ENCODE peak calls at places on chromosomes 16 and 17, in six cellular contexts. J is GM12891; L is foreskin fibroblast; M is mucosa of gallbladder; G is AML-193; S is activated CD4-positive, alpha-beta T cell treated with anti-CD3 and anti-CD28 coated beads, Interleukin-2, amount 10 ng/mL, durations not matched to agents 7 days and 5 days. X is an unnamed sample.

GRCh38 chr17:76159157-76159556 is 18.1 kb upstream of the FOXJ1 start:
- DNase-seq in J (no peak), L (no peak), G (no peak), S (no peak), M (no peak), X (no peak)

GRCh38 chr16:89506791-89507191 is 1.4 kb upstream of the SPG7 start:
- DNase-seq in S (peak), J (no peak), M (no peak), G (no peak), L (peak), X (no peak)

GRCh38 chr17:55430531-55431228 is 9.0 kb upstream of the MMD start:
- DNase-seq in L (peak), M (no peak), G (no peak), J (no peak), S (no peak), X (no peak)

GRCh38 chr16:11586856-11587642 is at the start of gene LITAF:
- DNase-seq in M (peak), L (peak), S (peak), G (no peak), J (peak), X (peak)

GRCh38 chr17:58105093-58105492 is 21.9 kb downstream of the DYNLL2 start:
- DNase-seq in G (no peak), J (no peak), M (no peak), L (no peak), S (no peak), X (no peak)

GRCh38 chr17:51015145-51015558 is 105.5 kb downstream of the SPAG9 start:
- DNase-seq in M (no peak), L (peak), J (no peak), G (no peak), S (no peak), X (no peak)

GRCh38 chr16:48082516-48082915 is 73.3 kb downstream of the ABCC12 start:
- DNase-seq in J (no peak), M (no peak), L (no peak), S (no peak), G (no peak), X (no peak)

GRCh38 chr17:40316571-40317344 is 7.8 kb downstream of the RARA start:
- DNase-seq in L (peak), S (no peak), G (no peak), M (peak), J (no peak), X (no peak)

GRCh38 chr17:31573861-31574260 is 182.4 kb downstream of the RAB11FIP4 start:
- DNase-seq in M (no peak), L (no peak), S (no peak), J (no peak), G (no peak), X (no peak)